ENCODE peak calls at places on chromosomes 3 and 15, in eight cellular contexts. W, S, X, U, O, R, E and D are unnamed samples.

GRCh38 chr15:65189102-65189740 is 4.1 kb upstream of the CLPX start:
- DNase-seq in W (peak), X (peak), R (peak), E (no peak), U (peak), S (peak), O (peak), D (peak)

GRCh38 chr3:37093481-37093880 is 80.9 kb downstream of the LRRFIP2 start:
- DNase-seq in E (no peak), S (peak), X (no peak), W (peak), O (no peak), U (no peak), R (no peak), D (no peak)

GRCh38 chr15:78389356-78389755 is 48.7 kb upstream of the IREB2 start:
- DNase-seq in X (no peak), W (peak), S (no peak), U (no peak), R (no peak), E (no peak), O (no peak), D (no peak)

GRCh38 chr15:66757521-66757920 is 55.5 kb downstream of the SMAD6 start:
- DNase-seq in W (no peak), E (no peak), R (no peak), X (no peak), S (no peak), U (no peak), O (no peak), D (no peak)

GRCh38 chr15:62118446-62118964 is 46.6 kb downstream of the C2CD4B start:
- DNase-seq in X (peak), U (no peak), E (no peak), S (no peak), W (no peak), R (no peak), O (peak), D (no peak)

GRCh38 chr15:43212299-43212698 is 8.5 kb downstream of the EPB42 start:
- DNase-seq in W (no peak), S (no peak), U (no peak), X (no peak), E (no peak), R (no peak), O (no peak), D (no peak)

GRCh38 chr3:135739755-135740154 is 225.8 kb upstream of the PPP2R3A start:
- DNase-seq in E (no peak), O (peak), S (no peak), X (no peak), R (no peak), W (no peak), U (no peak), D (no peak)

GRCh38 chr3:67706934-67707333 is 52.5 kb upstream of the SUCLG2 start:
- DNase-seq in W (no peak), S (peak), E (no peak), U (no peak), X (no peak), O (no peak), R (no peak), D (no peak)

GRCh38 chr3:46675843-46676567 is 17.5 kb downstream of the ALS2CL start:
- DNase-seq in R (no peak), X (no peak), O (peak), U (no peak), W (peak), S (no peak), E (no peak), D (no peak)

GRCh38 chr3:43956945-43957344 is 266.2 kb downstream of the ABHD5 start:
- DNase-seq in R (no peak), E (no peak), W (no peak), U (no peak), S (no peak), O (no peak), X (no peak), D (no peak)

GRCh38 chr3:112974894-112975293 is at the start of gene CD200R1:
- DNase-seq in U (peak), S (no peak), X (no peak), E (no peak), W (no peak), R (no peak), O (no peak), D (no peak)

GRCh38 chr15:43930556-43930955 is 103.8 kb downstream of the WDR76 start:
- DNase-seq in U (no peak), W (no peak), X (no peak), E (no peak), O (no peak), R (peak), S (no peak), D (no peak)

GRCh38 chr3:46624976-46625490 is 12.7 kb downstream of the FAM240A start:
- DNase-seq in X (no peak), S (no peak), E (no peak), R (no peak), U (no peak), W (no peak), O (no peak), D (no peak)

GRCh38 chr3:114827495-114827894 is 319.6 kb downstream of the ZBTB20 start:
- DNase-seq in S (peak), O (peak), W (peak), E (no peak), U (peak), R (peak), X (peak), D (peak)

GRCh38 chr3:101635954-101636798 is 40.8 kb downstream of the ZBTB11 start:
- DNase-seq in O (peak), X (peak), W (peak), U (peak), R (peak), E (peak), S (peak), D (peak)

GRCh38 chr15:52486003-52486996 is 42.4 kb downstream of the MYO5A start:
- DNase-seq in O (no peak), W (no peak), S (no peak), U (no peak), R (no peak), X (no peak), E (no peak), D (no peak)

GRCh38 chr3:108862865-108863798 is 40.5 kb downstream of the TRAT1 start:
- DNase-seq in X (peak), R (peak), O (peak), E (no peak), S (peak), U (no peak), W (peak), D (peak)

GRCh38 chr15:72168131-72168825 is 29.3 kb downstream of the GRAMD2A start:
- DNase-seq in R (no peak), X (peak), O (no peak), S (peak), U (peak), E (no peak), W (no peak), D (no peak)

GRCh38 chr15:58746174-58746573 is 3.3 kb downstream of the ADAM10 start:
- DNase-seq in W (no peak), E (no peak), R (no peak), X (no peak), O (no peak), U (no peak), S (no peak), D (no peak)

GRCh38 chr3:197298858-197299854 is 744 bp upstream of the DLG1 start:
- DNase-seq in E (peak), U (peak), W (peak), O (no peak), S (no peak), R (peak), X (peak), D (peak)

GRCh38 chr3:121895121-121895520 is 920 bp downstream of the SLC15A2 start:
- DNase-seq in X (peak), U (peak), E (no peak), S (no peak), O (no peak), W (no peak), R (no peak), D (no peak)

GRCh38 chr15:87154771-87155170 is 1075.1 kb downstream of the AGBL1 start:
- DNase-seq in R (no peak), E (no peak), U (no peak), W (peak), O (no peak), S (no peak), X (peak), D (no peak)

GRCh38 chr3:141602706-141603105 is 115.9 kb downstream of the RASA2 start:
- DNase-seq in S (no peak), E (no peak), U (no peak), O (no peak), R (no peak), W (peak), X (no peak), D (no peak)

GRCh38 chr3:64209866-64210609 is 15.2 kb downstream of the PRICKLE2 start:
- DNase-seq in S (no peak), W (peak), X (peak), E (no peak), R (no peak), O (peak), U (no peak), D (no peak)

GRCh38 chr3:16448691-16449090 is 64.8 kb downstream of the RFTN1 start:
- DNase-seq in W (peak), X (peak), R (no peak), U (peak), E (no peak), S (peak), O (peak), D (no peak)

GRCh38 chr3:139472380-139473010 is 3.8 kb downstream of the RBP2 start:
- DNase-seq in S (no peak), X (no peak), O (no peak), U (no peak), W (no peak), R (no peak), E (no peak), D (no peak)

GRCh38 chr3:170391108-170391507 is 27.6 kb upstream of the CLDN11 start:
- DNase-seq in O (no peak), X (no peak), S (no peak), R (no peak), W (no peak), E (no peak), U (no peak), D (no peak)

GRCh38 chr3:141384575-141384974 is 16.3 kb downstream of the ZBTB38 start:
- DNase-seq in R (peak), E (no peak), W (no peak), O (no peak), S (no peak), U (no peak), X (no peak), D (no peak)

GRCh38 chr3:119778811-119779210 is 3.1 kb upstream of the NR1I2 start:
- DNase-seq in E (no peak), O (no peak), S (no peak), R (no peak), U (no peak), X (no peak), W (no peak), D (no peak)

GRCh38 chr3:127017229-127017628 is 34.3 kb downstream of the PLXNA1 start:
- DNase-seq in X (no peak), W (no peak), U (no peak), E (no peak), R (no peak), O (no peak), S (no peak), D (no peak)
- TF ChIP-seq CTCF in X (no peak), W (no peak), U (no peak), E (no peak), R (no peak), O (no peak), S (no peak), D (no peak)

GRCh38 chr3:195803309-195803908 is 8.3 kb downstream of the MUC4 start:
- DNase-seq in S (no peak), O (peak), X (no peak), E (no peak), W (peak), U (no peak), R (no peak), D (no peak)
- TF ChIP-seq CTCF in S (no peak), O (no peak), X (no peak), E (no peak), W (no peak), U (no peak), R (no peak), D (no peak)

DNA sequence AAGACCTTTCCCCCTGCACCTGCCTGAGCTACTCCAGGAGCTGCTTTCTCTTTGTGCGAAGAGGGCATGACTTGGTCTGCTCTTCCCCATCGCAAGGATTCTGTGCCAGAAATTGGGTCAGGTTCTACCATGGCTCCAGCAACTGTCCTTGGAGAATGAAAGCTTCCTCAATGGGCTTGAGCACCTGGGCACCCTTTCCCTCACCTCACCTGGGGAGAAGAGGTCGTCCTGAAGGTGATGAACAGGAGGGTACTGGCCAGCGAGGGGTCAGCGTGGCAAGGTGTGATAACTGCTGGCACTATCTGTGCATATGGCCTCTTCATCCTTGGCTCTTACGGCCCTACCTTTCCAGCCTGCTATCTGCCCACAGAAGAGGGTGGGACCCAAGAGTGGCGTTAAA is 899 bp upstream of the RBM15B start:
- DNase-seq in E (no peak), R (peak), S (no peak), X (no peak), W (no peak), U (no peak), O (no peak), D (no peak)
- TF ChIP-seq CTCF in E (no peak), R (no peak), S (no peak), X (no peak), W (no peak), U (no peak), O (no peak), D (no peak)

GRCh38 chr3:111695584-111696213 is 100.6 kb upstream of the ZBED2 start:
- DNase-seq in S (peak), W (peak), O (peak), E (no peak), U (no peak), R (no peak), X (peak), D (no peak)
- TF ChIP-seq CTCF in S (no peak), W (no peak), O (no peak), E (no peak), U (no peak), R (no peak), X (no peak), D (no peak)

GRCh38 chr3:27279153-27279552 is 90.0 kb downstream of the NEK10 start:
- DNase-seq in E (no peak), W (peak), S (peak), O (peak), R (no peak), U (peak), X (no peak), D (no peak)
- TF ChIP-seq CTCF in E (peak), W (peak), S (peak), O (peak), R (peak), U (peak), X (peak), D (no peak)

GRCh38 chr3:166473501-166473900 is 636.3 kb upstream of the BCHE start:
- DNase-seq in S (no peak), W (no peak), X (no peak), U (no peak), E (no peak), R (no peak), O (no peak), D (no peak)

GRCh38 chr3:166472015-166472414 is 634.8 kb upstream of the BCHE start:
- DNase-seq in S (no peak), E (no peak), O (no peak), U (no peak), R (no peak), W (no peak), X (no peak), D (no peak)

GRCh38 chr3:166471074-166471753 is 634.0 kb upstream of the BCHE start:
- DNase-seq in X (no peak), O (no peak), U (no peak), E (no peak), S (no peak), W (no peak), R (no peak), D (no peak)
- TF ChIP-seq CTCF in X (no peak), O (no peak), U (no peak), E (no peak), S (no peak), W (no peak), R (no peak), D (no peak)

GRCh38 chr3:71710906-71711494 is 14.2 kb downstream of the EIF4E3 start:
- DNase-seq in R (peak), O (peak), U (peak), S (peak), E (no peak), X (peak), W (peak), D (peak)
- TF ChIP-seq CTCF in R (peak), O (peak), U (peak), S (peak), E (peak), X (peak), W (peak), D (no peak)